ENCODE peak calls at places on chromosome 21, in five cellular contexts. Y is COLO829, Z is fibroblast of pulmonary artery, A is EL, E is non-pigmented ciliary epithelial cell. C is an unnamed sample.

GRCh38 chr21:46091631-46092025 is 6.3 kb upstream of the COL6A2 start:
- DNase-seq in Z (no peak), E (no peak), A (no peak), Y (no peak), C (no peak)

GRCh38 chr21:26067836-26068401 is 102.7 kb downstream of the APP start:
- DNase-seq in Z (peak; percentile 31), Y (no peak), A (no peak), E (no peak), C (no peak)

GRCh38 chr21:15289246-15289645 is 224.4 kb upstream of the NRIP1 start:
- DNase-seq in A (no peak), Z (no peak), E (no peak), Y (no peak), C (no peak)

GRCh38 chr21:15010645-15011044 is 54.2 kb downstream of the NRIP1 start:
- DNase-seq in Y (no peak), E (no peak), A (peak; percentile 63), Z (no peak), C (no peak)

GRCh38 chr21:28111151-28111619 is 881.5 kb downstream of the LTN1 start:
- DNase-seq in Y (no peak), Z (peak; percentile 95), E (peak; percentile 44), A (peak; percentile 64), C (no peak)

GRCh38 chr21:42332557-42332956 is 17.3 kb upstream of the TFF3 start:
- DNase-seq in Z (no peak), Y (no peak), E (no peak), A (no peak), C (no peak)

GRCh38 chr21:42129300-42130266 is 58.5 kb downstream of the UMODL1 start:
- DNase-seq in Z (no peak), A (no peak), E (no peak), Y (no peak), C (no peak)

GRCh38 chr21:45029968-45030636 is 44.3 kb upstream of the ADARB1 start:
- DNase-seq in E (no peak), A (no peak), Y (no peak), Z (no peak), C (no peak)

GRCh38 chr21:15781986-15782385 is 52.2 kb downstream of the USP25 start:
- DNase-seq in Z (no peak), A (no peak), E (no peak), Y (no peak), C (no peak)

GRCh38 chr21:45557611-45558043 is 15.4 kb upstream of the SLC19A1 start:
- DNase-seq in A (no peak), Y (no peak), E (no peak), Z (no peak), C (no peak)